ENCODE peak calls at places on chromosomes 1 and 21, in eight cellular contexts. O, Z, M, Q, D, T, L and G are unnamed samples.
A peak's percentile ranks its signal among the peaks of the same experiment; 100 is the strongest.

GRCh38 chr1:31822766-31823165 is 6.9 kb upstream of the SPOCD1 start:
- DNase-seq in Z (no peak), O (no peak), T (no peak), Q (no peak), M (no peak), D (no peak), L (no peak), G (peak; percentile 94)

GRCh38 chr1:232381676-232382075 is 248.3 kb downstream of the SIPA1L2 start:
- DNase-seq in L (no peak), M (no peak), O (no peak), Z (peak; percentile 82), T (no peak), Q (peak; percentile 7), D (no peak), G (no peak)

GRCh38 chr1:24415910-24416665 is 486 bp downstream of the NIPAL3 start:
- DNase-seq in Z (no peak), L (no peak), Q (peak; percentile 51), D (peak; percentile 77), O (no peak), T (no peak), M (no peak), G (no peak)

GRCh38 chr1:235858784-235859183 is 7.9 kb downstream of the LYST start:
- DNase-seq in O (no peak), T (no peak), Q (no peak), D (no peak), L (no peak), Z (no peak), M (no peak), G (no peak)

GRCh38 chr1:21652937-21653743 is 16.0 kb downstream of the RAP1GAP start:
- DNase-seq in L (no peak), O (no peak), Z (no peak), Q (no peak), D (no peak), M (no peak), T (no peak), G (peak; percentile 45)

GRCh38 chr1:8360493-8361197 is 42.7 kb downstream of the SLC45A1 start:
- DNase-seq in Q (no peak), T (no peak), Z (no peak), M (no peak), D (no peak), L (no peak), O (no peak), G (no peak)

GRCh38 chr1:23548704-23549143 is 10.6 kb downstream of the ID3 start:
- DNase-seq in L (no peak), D (no peak), Z (no peak), O (no peak), Q (no peak), T (no peak), M (no peak), G (no peak)

GRCh38 chr1:64212023-64212422 is 8.6 kb downstream of the UBE2U start:
- DNase-seq in O (no peak), D (no peak), Z (no peak), M (no peak), Q (no peak), T (no peak), L (no peak), G (no peak)

GRCh38 chr1:110477041-110477440 is 26.1 kb downstream of the PROK1 start:
- DNase-seq in T (no peak), O (no peak), Z (no peak), M (no peak), Q (no peak), D (no peak), L (no peak), G (no peak)

GRCh38 chr1:45843474-45843905 is 40.1 kb downstream of the MAST2 start:
- DNase-seq in O (no peak), T (no peak), L (no peak), Z (no peak), D (no peak), M (no peak), Q (no peak), G (peak; percentile 28)

GRCh38 chr1:9404117-9404516 is 111.4 kb downstream of the SPSB1 start:
- DNase-seq in L (no peak), D (no peak), T (no peak), O (no peak), Q (no peak), Z (no peak), M (no peak), G (no peak)

GRCh38 chr21:29477941-29478340 is 179.2 kb downstream of the BACH1 start:
- DNase-seq in Z (no peak), T (no peak), D (no peak), O (no peak), Q (no peak), M (no peak), L (no peak), G (no peak)

GRCh38 chr1:91651671-91652071 is 151.0 kb downstream of the CDC7 start:
- DNase-seq in Q (no peak), D (no peak), Z (no peak), O (no peak), M (no peak), T (no peak), L (no peak), G (no peak)

GRCh38 chr1:97042551-97042950 is 321.0 kb downstream of the PTBP2 start:
- DNase-seq in L (no peak), O (no peak), Q (no peak), Z (no peak), M (no peak), D (no peak), T (no peak), G (no peak)

GRCh38 chr1:54885237-54885679 is 1.7 kb downstream of the DHCR24 start:
- DNase-seq in Q (no peak), L (no peak), T (no peak), Z (no peak), M (no peak), O (no peak), D (no peak), G (no peak)

GRCh38 chr1:59418361-59418760 is 121.5 kb downstream of the FGGY start:
- DNase-seq in Q (no peak), T (no peak), L (no peak), D (no peak), O (no peak), M (no peak), Z (peak; percentile 42), G (no peak)

GRCh38 chr1:201713093-201713810 is 115.7 kb upstream of the IPO9 start:
- DNase-seq in L (no peak), M (no peak), T (no peak), D (peak; percentile 56), Z (no peak), Q (no peak), O (peak; percentile 86), G (peak; percentile 84)

GRCh38 chr1:26530898-26531598 is 1.5 kb downstream of the RPS6KA1 start:
- DNase-seq in Q (peak; percentile 65), Z (peak; percentile 63), D (peak; percentile 83), M (peak; percentile 33), T (peak; percentile 87), O (peak; percentile 84), L (peak; percentile 7), G (no peak)

GRCh38 chr1:208595745-208596144 is 351.6 kb upstream of the PLXNA2 start:
- DNase-seq in M (no peak), D (no peak), Q (no peak), Z (no peak), L (no peak), T (no peak), O (peak; percentile 10), G (no peak)

GRCh38 chr21:42423197-42423675 is 19.5 kb downstream of the UBASH3A start:
- DNase-seq in D (no peak), O (no peak), M (no peak), L (no peak), Q (no peak), Z (no peak), T (no peak), G (no peak)

GRCh38 chr1:183090386-183091006 is 67.3 kb downstream of the LAMC1 start:
- DNase-seq in D (peak; percentile 76), Z (no peak), M (no peak), O (no peak), T (no peak), L (peak; percentile 43), Q (peak; percentile 26), G (peak; percentile 41)

GRCh38 chr1:116268211-116268610 is 104.8 kb upstream of the ATP1A1 start:
- DNase-seq in L (no peak), M (no peak), O (no peak), D (peak; percentile 87), Z (no peak), Q (peak; percentile 97), T (peak; percentile 44), G (peak; percentile 40)

GRCh38 chr1:156881663-156882062 is 11.9 kb upstream of the PEAR1 start:
- DNase-seq in D (no peak), T (no peak), O (no peak), Z (no peak), M (no peak), Q (no peak), L (no peak), G (no peak)

GRCh38 chr1:37999434-38000232 is 5.7 kb downstream of the FHL3 start:
- DNase-seq in O (peak; percentile 72), M (peak; percentile 67), L (no peak), Z (no peak), D (no peak), T (no peak), Q (no peak), G (no peak)